ENCODE peak calls at places on chromosomes 4 and X, in seven cellular contexts. One of them, this sample, is unnamed.

GRCh38 chr4:167100120-167100519 is 134.2 kb downstream of the SPOCK3 start:
- DNase-seq in AG04450: no peak
- DNase-seq in fibroblast of mammary gland: peak
- DNase-seq in sigmoid colon: no peak
- DNase-seq in Calu3: peak
- DNase-seq in tibial artery: no peak
- DNase-seq in pancreas: no peak
- DNase-seq in this sample: peak

GRCh38 chr4:173226401-173226888 is 57.8 kb downstream of the GALNT7 start:
- DNase-seq in AG04450: no peak
- DNase-seq in fibroblast of mammary gland: no peak
- DNase-seq in sigmoid colon: no peak
- DNase-seq in Calu3: no peak
- DNase-seq in tibial artery: no peak
- DNase-seq in pancreas: no peak
- DNase-seq in this sample: no peak

GRCh38 chr4:188778880-188779279 is 639.6 kb downstream of the TRIML1 start:
- DNase-seq in AG04450: peak
- DNase-seq in fibroblast of mammary gland: peak
- DNase-seq in sigmoid colon: no peak
- DNase-seq in Calu3: no peak
- DNase-seq in tibial artery: no peak
- DNase-seq in pancreas: no peak
- DNase-seq in this sample: peak

GRCh38 chr4:5224340-5224739 is 173.1 kb downstream of the STK32B start:
- DNase-seq in AG04450: no peak
- DNase-seq in fibroblast of mammary gland: no peak
- DNase-seq in sigmoid colon: no peak
- DNase-seq in Calu3: no peak
- DNase-seq in tibial artery: no peak
- DNase-seq in pancreas: no peak
- DNase-seq in this sample: no peak

GRCh38 chr4:156322592-156322991 is 368.9 kb upstream of the CTSO start:
- DNase-seq in AG04450: peak
- DNase-seq in fibroblast of mammary gland: peak
- DNase-seq in sigmoid colon: no peak
- DNase-seq in Calu3: no peak
- DNase-seq in tibial artery: no peak
- DNase-seq in pancreas: no peak
- DNase-seq in this sample: peak

GRCh38 chr4:76830612-76831474 is 67.1 kb downstream of the SOWAHB start:
- DNase-seq in AG04450: peak
- DNase-seq in fibroblast of mammary gland: peak
- DNase-seq in sigmoid colon: no peak
- DNase-seq in Calu3: peak
- DNase-seq in tibial artery: peak
- DNase-seq in pancreas: peak
- DNase-seq in this sample: peak

GRCh38 chr4:136687118-136687517 is 845.2 kb downstream of the PCDH18 start:
- DNase-seq in AG04450: no peak
- DNase-seq in fibroblast of mammary gland: no peak
- DNase-seq in sigmoid colon: no peak
- DNase-seq in Calu3: no peak
- DNase-seq in tibial artery: no peak
- DNase-seq in pancreas: no peak
- DNase-seq in this sample: no peak

GRCh38 chrX:71052721-71053120 is 15.4 kb downstream of the SNX12 start:
- DNase-seq in AG04450: no peak
- DNase-seq in fibroblast of mammary gland: no peak
- DNase-seq in sigmoid colon: no peak
- DNase-seq in Calu3: no peak
- DNase-seq in tibial artery: no peak
- DNase-seq in pancreas: no peak
- DNase-seq in this sample: no peak

GRCh38 chr4:56739104-56739777 is 58.1 kb upstream of the HOPX start:
- DNase-seq in AG04450: no peak
- DNase-seq in fibroblast of mammary gland: peak
- DNase-seq in sigmoid colon: no peak
- DNase-seq in Calu3: no peak
- DNase-seq in tibial artery: no peak
- DNase-seq in pancreas: no peak
- DNase-seq in this sample: no peak

GRCh38 chr4:95190751-95191436 is 357.9 kb downstream of the UNC5C start:
- DNase-seq in AG04450: no peak
- DNase-seq in fibroblast of mammary gland: no peak
- DNase-seq in sigmoid colon: no peak
- DNase-seq in Calu3: no peak
- DNase-seq in tibial artery: no peak
- DNase-seq in pancreas: no peak
- DNase-seq in this sample: peak

GRCh38 chrX:135543924-135544323 is 23.5 kb downstream of the INTS6L start:
- DNase-seq in AG04450: no peak
- DNase-seq in fibroblast of mammary gland: no peak
- DNase-seq in sigmoid colon: no peak
- DNase-seq in Calu3: no peak
- DNase-seq in tibial artery: no peak
- DNase-seq in pancreas: no peak
- DNase-seq in this sample: peak

GRCh38 chr4:34850983-34851382 is 1393.3 kb downstream of the ARAP2 start:
- DNase-seq in AG04450: no peak
- DNase-seq in fibroblast of mammary gland: peak
- DNase-seq in sigmoid colon: no peak
- DNase-seq in Calu3: no peak
- DNase-seq in tibial artery: no peak
- DNase-seq in pancreas: no peak
- DNase-seq in this sample: no peak

GRCh38 chr4:39698424-39699009 is 581 bp downstream of the UBE2K start:
- DNase-seq in AG04450: no peak
- DNase-seq in fibroblast of mammary gland: peak
- DNase-seq in sigmoid colon: peak
- DNase-seq in Calu3: peak
- DNase-seq in tibial artery: peak
- DNase-seq in pancreas: peak
- DNase-seq in this sample: peak

GRCh38 chrX:131445955-131446354 is 97.9 kb upstream of the OR13H1 start:
- DNase-seq in AG04450: no peak
- DNase-seq in fibroblast of mammary gland: no peak
- DNase-seq in sigmoid colon: no peak
- DNase-seq in Calu3: no peak
- DNase-seq in tibial artery: no peak
- DNase-seq in pancreas: no peak
- DNase-seq in this sample: no peak

GRCh38 chr4:182655321-182655720 is 261.9 kb downstream of the DCTD start:
- DNase-seq in AG04450: no peak
- DNase-seq in fibroblast of mammary gland: no peak
- DNase-seq in sigmoid colon: no peak
- DNase-seq in Calu3: no peak
- DNase-seq in tibial artery: no peak
- DNase-seq in pancreas: no peak
- DNase-seq in this sample: no peak

GRCh38 chrX:150062292-150063137 is 124.2 kb upstream of the EOLA2 start:
- DNase-seq in AG04450: no peak
- DNase-seq in fibroblast of mammary gland: peak
- DNase-seq in sigmoid colon: no peak
- DNase-seq in Calu3: no peak
- DNase-seq in tibial artery: peak
- DNase-seq in pancreas: no peak
- DNase-seq in this sample: peak
- TF ChIP-seq CTCF in AG04450: no peak
- TF ChIP-seq CTCF in fibroblast of mammary gland: no peak
- TF ChIP-seq CTCF in sigmoid colon: no peak
- TF ChIP-seq CTCF in Calu3: no peak
- TF ChIP-seq CTCF in tibial artery: peak
- TF ChIP-seq CTCF in pancreas: no peak
- TF ChIP-seq CTCF in this sample: no peak

GRCh38 chrX:96373047-96373355 is 311.6 kb upstream of the DIAPH2 start:
- DNase-seq in AG04450: no peak
- DNase-seq in fibroblast of mammary gland: no peak
- DNase-seq in sigmoid colon: no peak
- DNase-seq in Calu3: no peak
- DNase-seq in tibial artery: no peak
- DNase-seq in pancreas: no peak
- DNase-seq in this sample: no peak

DNA sequence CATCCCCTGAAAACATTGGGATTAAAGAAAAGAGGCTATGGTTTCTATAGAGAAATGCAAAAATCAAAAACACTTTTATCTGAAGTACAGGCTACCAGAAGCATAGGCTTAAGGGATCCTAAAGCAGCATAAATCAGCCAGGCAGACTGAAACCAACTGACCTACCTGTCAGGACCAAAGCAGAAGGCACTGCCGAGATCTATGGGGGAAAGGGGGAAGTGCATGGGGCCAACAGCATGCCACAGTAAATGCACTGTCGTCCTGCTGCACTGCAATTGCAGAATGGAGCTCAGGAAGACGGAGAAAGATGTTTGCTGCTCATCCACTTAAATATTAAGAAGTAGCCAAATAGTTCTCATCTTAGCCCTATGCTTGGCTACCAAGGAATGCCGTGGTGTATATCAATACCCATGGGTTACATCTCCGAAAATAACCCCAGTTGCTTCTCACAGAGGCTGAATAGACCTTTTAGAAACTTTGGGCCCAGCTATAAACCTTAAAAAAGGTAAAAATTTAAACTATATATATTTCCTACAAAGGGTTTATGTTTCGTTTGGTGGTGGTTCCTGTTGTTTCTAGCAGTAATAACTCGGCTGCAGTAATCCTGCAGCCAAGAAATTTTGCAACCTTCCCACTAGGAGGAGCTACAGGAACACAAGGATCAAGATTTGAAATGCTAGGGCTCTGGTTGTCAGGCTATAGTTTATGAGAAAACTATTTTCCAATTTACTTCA is 312.2 kb upstream of the DIAPH2 start:
- DNase-seq in AG04450: peak
- DNase-seq in fibroblast of mammary gland: peak
- DNase-seq in sigmoid colon: no peak
- DNase-seq in Calu3: peak
- DNase-seq in tibial artery: no peak
- DNase-seq in pancreas: peak
- DNase-seq in this sample: peak
- TF ChIP-seq CTCF in AG04450: peak
- TF ChIP-seq CTCF in fibroblast of mammary gland: peak
- TF ChIP-seq CTCF in sigmoid colon: peak
- TF ChIP-seq CTCF in Calu3: peak
- TF ChIP-seq CTCF in tibial artery: peak
- TF ChIP-seq CTCF in pancreas: peak
- TF ChIP-seq CTCF in this sample: peak

DNA sequence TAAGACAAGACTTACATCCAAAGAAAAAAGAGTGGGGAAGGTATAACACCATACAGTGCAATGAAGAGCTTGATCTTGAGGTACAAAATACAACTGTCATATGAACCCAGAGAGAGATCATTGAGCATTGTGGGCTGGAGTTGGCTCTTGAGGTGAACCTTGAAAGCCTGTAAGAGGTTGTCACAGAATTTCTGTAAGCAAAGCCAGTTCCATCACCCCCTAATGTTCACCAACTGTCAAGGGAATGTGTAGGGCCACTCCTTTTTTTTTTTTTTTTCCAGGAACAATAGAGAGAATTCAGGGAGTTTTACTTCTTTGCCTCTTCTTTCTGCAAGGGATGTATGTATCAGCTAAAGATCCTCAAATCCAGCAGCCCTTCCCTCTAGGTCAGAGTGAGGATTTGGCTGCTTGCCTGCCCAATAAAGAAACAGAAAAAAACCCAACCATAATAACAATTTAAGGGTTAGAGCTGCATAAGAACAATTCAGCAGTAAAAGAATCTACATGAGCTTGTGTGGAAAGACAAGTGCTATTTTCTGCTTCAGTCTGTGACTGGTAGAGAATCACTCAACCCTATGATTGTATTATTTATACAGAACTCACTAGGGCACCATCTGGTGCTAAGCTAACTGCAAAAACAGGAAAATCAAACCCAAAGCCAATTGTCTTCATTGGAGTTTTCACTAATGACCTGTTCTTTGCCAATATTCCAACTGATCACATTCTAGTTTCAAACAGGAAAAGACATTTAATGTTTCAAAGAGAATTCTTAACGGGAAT is 217.5 kb upstream of the TEX13C start:
- DNase-seq in AG04450: no peak
- DNase-seq in fibroblast of mammary gland: no peak
- DNase-seq in sigmoid colon: no peak
- DNase-seq in Calu3: no peak
- DNase-seq in tibial artery: no peak
- DNase-seq in pancreas: no peak
- DNase-seq in this sample: no peak
- TF ChIP-seq CTCF in AG04450: no peak
- TF ChIP-seq CTCF in fibroblast of mammary gland: no peak
- TF ChIP-seq CTCF in sigmoid colon: no peak
- TF ChIP-seq CTCF in Calu3: no peak
- TF ChIP-seq CTCF in tibial artery: no peak
- TF ChIP-seq CTCF in pancreas: no peak
- TF ChIP-seq CTCF in this sample: no peak

DNA sequence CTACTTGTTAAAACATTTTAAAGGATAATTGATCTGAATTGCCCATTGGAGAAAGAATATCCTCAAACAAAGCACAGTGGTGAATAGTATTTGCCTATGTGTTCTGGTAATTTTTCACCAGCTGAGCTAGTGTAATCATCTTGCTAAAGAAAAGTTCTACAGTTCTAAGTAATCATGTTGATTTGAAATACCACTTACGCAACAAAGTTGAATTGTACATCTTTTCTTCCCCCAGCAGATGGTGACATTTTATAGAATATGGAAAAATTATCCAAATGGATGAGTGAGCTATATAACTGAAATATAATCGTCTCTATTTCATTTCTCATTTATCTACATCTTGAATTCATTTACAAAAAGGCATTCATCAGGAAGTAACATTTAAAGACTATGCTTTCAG is 9.7 kb upstream of the ZNF674 start:
- DNase-seq in AG04450: no peak
- DNase-seq in fibroblast of mammary gland: peak
- DNase-seq in sigmoid colon: no peak
- DNase-seq in Calu3: no peak
- DNase-seq in tibial artery: no peak
- DNase-seq in pancreas: no peak
- DNase-seq in this sample: no peak
- TF ChIP-seq CTCF in AG04450: peak
- TF ChIP-seq CTCF in fibroblast of mammary gland: peak
- TF ChIP-seq CTCF in sigmoid colon: no peak
- TF ChIP-seq CTCF in Calu3: no peak
- TF ChIP-seq CTCF in tibial artery: peak
- TF ChIP-seq CTCF in pancreas: no peak
- TF ChIP-seq CTCF in this sample: peak

GRCh38 chrX:85052636-85053343 is 49.1 kb downstream of the APOOL start:
- DNase-seq in AG04450: peak
- DNase-seq in fibroblast of mammary gland: peak
- DNase-seq in sigmoid colon: no peak
- DNase-seq in Calu3: no peak
- DNase-seq in tibial artery: no peak
- DNase-seq in pancreas: no peak
- DNase-seq in this sample: peak
- TF ChIP-seq CTCF in AG04450: peak
- TF ChIP-seq CTCF in fibroblast of mammary gland: peak
- TF ChIP-seq CTCF in sigmoid colon: no peak
- TF ChIP-seq CTCF in Calu3: no peak
- TF ChIP-seq CTCF in tibial artery: peak
- TF ChIP-seq CTCF in pancreas: no peak
- TF ChIP-seq CTCF in this sample: peak

GRCh38 chr4:84578540-84579409 is 4.2 kb upstream of the CDS1 start:
- DNase-seq in AG04450: peak
- DNase-seq in fibroblast of mammary gland: peak
- DNase-seq in sigmoid colon: no peak
- DNase-seq in Calu3: peak
- DNase-seq in tibial artery: no peak
- DNase-seq in pancreas: peak
- DNase-seq in this sample: peak
- TF ChIP-seq CTCF in AG04450: peak
- TF ChIP-seq CTCF in fibroblast of mammary gland: peak
- TF ChIP-seq CTCF in sigmoid colon: no peak
- TF ChIP-seq CTCF in Calu3: peak
- TF ChIP-seq CTCF in tibial artery: no peak
- TF ChIP-seq CTCF in pancreas: no peak
- TF ChIP-seq CTCF in this sample: peak

This sample was measured in MCF 10A.